ENCODE peak calls at places on chromosomes 4 and X, in nine cellular contexts. One of them, this sample, is unnamed.

GRCh38 chr4:3747582-3747906 is 18.6 kb upstream of the ADRA2C start:
- DNase-seq in breast epithelium: no peak
- DNase-seq in AG04450: no peak
- DNase-seq in omental fat pad: no peak
- DNase-seq in choroid plexus epithelial cell: peak; percentile 6
- DNase-seq in foreskin fibroblast: peak; percentile 20
- DNase-seq in AG09319: no peak
- DNase-seq in bronchial epithelial cell: no peak
- DNase-seq in CD8-positive, alpha-beta T cell: no peak
- DNase-seq in this sample: no peak

GRCh38 chr4:186592450-186592849 is 37.1 kb upstream of the MTNR1A start:
- DNase-seq in breast epithelium: no peak
- DNase-seq in AG04450: no peak
- DNase-seq in omental fat pad: no peak
- DNase-seq in choroid plexus epithelial cell: no peak
- DNase-seq in foreskin fibroblast: no peak
- DNase-seq in AG09319: no peak
- DNase-seq in bronchial epithelial cell: no peak
- DNase-seq in CD8-positive, alpha-beta T cell: no peak
- DNase-seq in this sample: no peak

GRCh38 chr4:110371016-110371795 is 104.7 kb upstream of the ENPEP start:
- DNase-seq in breast epithelium: no peak
- DNase-seq in AG04450: no peak
- DNase-seq in omental fat pad: no peak
- DNase-seq in choroid plexus epithelial cell: peak; percentile 35
- DNase-seq in foreskin fibroblast: no peak
- DNase-seq in AG09319: no peak
- DNase-seq in bronchial epithelial cell: no peak
- DNase-seq in CD8-positive, alpha-beta T cell: no peak
- DNase-seq in this sample: no peak

GRCh38 chrX:73401591-73402266 is 45.1 kb upstream of the CDX4 start:
- DNase-seq in breast epithelium: no peak
- DNase-seq in AG04450: no peak
- DNase-seq in omental fat pad: no peak
- DNase-seq in choroid plexus epithelial cell: no peak
- DNase-seq in foreskin fibroblast: no peak
- DNase-seq in AG09319: no peak
- DNase-seq in bronchial epithelial cell: no peak
- DNase-seq in CD8-positive, alpha-beta T cell: no peak
- DNase-seq in this sample: no peak

GRCh38 chr4:48742412-48742811 is 37.7 kb downstream of the FRYL start:
- DNase-seq in breast epithelium: no peak
- DNase-seq in AG04450: no peak
- DNase-seq in omental fat pad: no peak
- DNase-seq in choroid plexus epithelial cell: peak; percentile 13
- DNase-seq in foreskin fibroblast: peak; percentile 20
- DNase-seq in AG09319: no peak
- DNase-seq in bronchial epithelial cell: peak; percentile 53
- DNase-seq in CD8-positive, alpha-beta T cell: no peak
- DNase-seq in this sample: no peak

GRCh38 chr4:61173799-61174198 is 26.3 kb upstream of the ADGRL3 start:
- DNase-seq in breast epithelium: no peak
- DNase-seq in AG04450: no peak
- DNase-seq in omental fat pad: no peak
- DNase-seq in choroid plexus epithelial cell: peak; percentile 34
- DNase-seq in foreskin fibroblast: no peak
- DNase-seq in AG09319: no peak
- DNase-seq in bronchial epithelial cell: peak; percentile 58
- DNase-seq in CD8-positive, alpha-beta T cell: no peak
- DNase-seq in this sample: no peak

GRCh38 chr4:80362578-80363181 is 27.1 kb downstream of the CFAP299 start:
- DNase-seq in breast epithelium: no peak
- DNase-seq in AG04450: no peak
- DNase-seq in omental fat pad: no peak
- DNase-seq in choroid plexus epithelial cell: peak; percentile 64
- DNase-seq in foreskin fibroblast: peak; percentile 56
- DNase-seq in AG09319: no peak
- DNase-seq in bronchial epithelial cell: peak; percentile 35
- DNase-seq in CD8-positive, alpha-beta T cell: peak; percentile 49
- DNase-seq in this sample: no peak

GRCh38 chr4:180060159-180060889 is 2182.9 kb upstream of the TENM3 start:
- DNase-seq in breast epithelium: no peak
- DNase-seq in AG04450: no peak
- DNase-seq in omental fat pad: no peak
- DNase-seq in choroid plexus epithelial cell: peak; percentile 12
- DNase-seq in foreskin fibroblast: peak; percentile 0
- DNase-seq in AG09319: no peak
- DNase-seq in bronchial epithelial cell: peak; percentile 23
- DNase-seq in CD8-positive, alpha-beta T cell: no peak
- DNase-seq in this sample: no peak

GRCh38 chr4:101191302-101192098 is 155.8 kb downstream of the PPP3CA start:
- DNase-seq in breast epithelium: peak; percentile 56
- DNase-seq in AG04450: peak; percentile 36
- DNase-seq in omental fat pad: peak; percentile 28
- DNase-seq in choroid plexus epithelial cell: peak; percentile 87
- DNase-seq in foreskin fibroblast: peak; percentile 87
- DNase-seq in AG09319: peak; percentile 82
- DNase-seq in bronchial epithelial cell: no peak
- DNase-seq in CD8-positive, alpha-beta T cell: no peak
- DNase-seq in this sample: peak; percentile 97

GRCh38 chr4:2245787-2246275 is 3.9 kb upstream of the HAUS3 start:
- DNase-seq in breast epithelium: no peak
- DNase-seq in AG04450: no peak
- DNase-seq in omental fat pad: no peak
- DNase-seq in choroid plexus epithelial cell: no peak
- DNase-seq in foreskin fibroblast: no peak
- DNase-seq in AG09319: no peak
- DNase-seq in bronchial epithelial cell: no peak
- DNase-seq in CD8-positive, alpha-beta T cell: no peak
- DNase-seq in this sample: no peak

GRCh38 chr4:2241003-2241402 is 918 bp downstream of the HAUS3 start:
- DNase-seq in breast epithelium: no peak
- DNase-seq in AG04450: no peak
- DNase-seq in omental fat pad: no peak
- DNase-seq in choroid plexus epithelial cell: no peak
- DNase-seq in foreskin fibroblast: no peak
- DNase-seq in AG09319: no peak
- DNase-seq in bronchial epithelial cell: no peak
- DNase-seq in CD8-positive, alpha-beta T cell: no peak
- DNase-seq in this sample: no peak

GRCh38 chr4:2243682-2244380 is 1.9 kb upstream of the HAUS3 start:
- DNase-seq in breast epithelium: no peak
- DNase-seq in AG04450: no peak
- DNase-seq in omental fat pad: no peak
- DNase-seq in choroid plexus epithelial cell: peak; percentile 58
- DNase-seq in foreskin fibroblast: peak; percentile 70
- DNase-seq in AG09319: no peak
- DNase-seq in bronchial epithelial cell: peak; percentile 34
- DNase-seq in CD8-positive, alpha-beta T cell: no peak
- DNase-seq in this sample: peak; percentile 73

GRCh38 chr4:2244947-2245786 is 3.2 kb upstream of the HAUS3 start:
- DNase-seq in breast epithelium: no peak
- DNase-seq in AG04450: no peak
- DNase-seq in omental fat pad: peak; percentile 20
- DNase-seq in choroid plexus epithelial cell: no peak
- DNase-seq in foreskin fibroblast: no peak
- DNase-seq in AG09319: no peak
- DNase-seq in bronchial epithelial cell: peak; percentile 17
- DNase-seq in CD8-positive, alpha-beta T cell: no peak
- DNase-seq in this sample: no peak

DNA sequence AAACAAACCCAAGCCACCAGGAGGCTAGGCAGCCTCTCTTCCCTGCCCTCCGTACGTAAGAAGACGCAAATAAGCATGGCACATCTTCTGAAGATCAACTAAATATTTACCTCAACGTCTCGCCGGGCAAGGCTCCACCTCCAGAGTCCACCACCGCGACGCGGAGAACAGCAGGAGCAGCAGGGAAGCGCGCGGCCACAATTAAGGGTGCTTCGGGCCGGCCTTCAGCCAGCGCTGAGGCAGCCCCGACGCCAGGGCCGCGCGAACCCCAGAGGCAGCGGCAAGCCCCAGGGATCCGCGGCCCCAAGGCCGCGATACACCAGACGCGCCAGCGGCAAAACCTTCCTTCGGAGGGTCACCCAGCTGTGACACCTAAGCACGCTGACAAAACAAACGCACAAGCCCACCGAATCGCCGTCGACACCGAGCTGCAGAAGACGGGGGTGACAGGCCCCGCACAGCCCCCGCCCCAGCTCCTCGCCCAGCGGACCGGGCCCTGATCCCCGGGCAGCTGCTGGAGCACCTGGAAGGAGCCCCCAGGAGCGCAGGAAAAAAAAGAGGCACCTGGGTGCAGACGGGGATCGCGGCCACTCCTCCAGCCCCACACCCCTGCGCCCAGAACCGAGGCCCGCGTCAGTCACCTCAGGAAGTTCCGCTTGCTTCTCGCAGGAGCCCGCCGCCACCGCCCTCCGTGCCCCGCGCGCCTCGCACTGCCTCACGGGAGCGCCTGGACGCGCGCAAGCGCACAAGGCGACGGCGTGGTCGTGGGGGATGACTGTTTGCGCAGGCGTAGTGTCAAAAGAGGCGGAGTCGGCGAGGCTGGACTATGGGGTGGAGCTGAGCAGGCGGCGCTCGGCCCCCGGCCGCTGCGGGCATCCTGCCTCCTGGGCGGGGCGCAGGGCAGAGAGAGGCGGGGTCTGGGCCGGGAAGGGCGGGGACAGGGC is at the start of the genes HAUS3 and POLN:
- DNase-seq in breast epithelium: peak; percentile 98
- DNase-seq in AG04450: peak; percentile 94
- DNase-seq in omental fat pad: peak; percentile 90
- DNase-seq in choroid plexus epithelial cell: peak; percentile 98
- DNase-seq in foreskin fibroblast: peak; percentile 99
- DNase-seq in AG09319: peak; percentile 93
- DNase-seq in bronchial epithelial cell: peak; percentile 90
- DNase-seq in CD8-positive, alpha-beta T cell: peak; percentile 98
- DNase-seq in this sample: peak; percentile 98
- TF ChIP-seq CTCF in breast epithelium: no peak
- TF ChIP-seq CTCF in AG04450: no peak
- TF ChIP-seq CTCF in omental fat pad: no peak
- TF ChIP-seq CTCF in choroid plexus epithelial cell: no peak
- TF ChIP-seq CTCF in foreskin fibroblast: no peak
- TF ChIP-seq CTCF in AG09319: no peak
- TF ChIP-seq CTCF in bronchial epithelial cell: no peak
- TF ChIP-seq CTCF in CD8-positive, alpha-beta T cell: no peak
- TF ChIP-seq CTCF in this sample: peak; percentile 2

DNA sequence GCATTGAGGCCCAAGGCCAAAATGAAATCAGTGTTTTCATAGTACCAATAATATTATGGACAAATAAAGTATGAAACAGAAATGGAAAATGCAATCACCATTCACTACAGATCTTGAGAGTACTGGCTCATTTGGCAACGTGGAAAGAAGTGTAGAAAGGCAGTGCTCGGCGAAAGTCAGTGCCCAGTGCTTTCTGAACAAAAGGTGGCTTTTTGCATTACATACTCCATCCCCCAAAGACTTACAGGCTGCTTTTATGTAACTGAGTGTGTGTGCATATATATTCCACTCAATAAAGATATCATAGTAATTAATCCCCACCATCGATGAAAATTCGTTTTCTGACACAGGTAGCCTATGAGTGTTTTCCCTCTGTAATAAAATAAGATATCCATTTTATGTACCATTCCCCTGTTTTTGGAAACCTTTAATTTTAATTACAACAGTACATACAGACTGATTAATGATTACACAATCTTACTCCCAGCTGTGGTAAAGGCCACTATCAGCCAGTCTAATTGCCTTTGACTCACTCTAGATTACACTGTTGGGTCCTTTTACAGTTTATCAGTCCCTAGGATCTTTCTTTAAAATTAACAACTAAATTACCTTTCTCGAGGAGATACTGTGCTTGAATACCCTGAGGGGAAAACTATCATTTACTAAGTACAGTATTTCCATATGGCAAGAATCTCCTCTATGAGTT is 65.9 kb downstream of the MAD2L1 start:
- DNase-seq in breast epithelium: no peak
- DNase-seq in AG04450: no peak
- DNase-seq in omental fat pad: no peak
- DNase-seq in choroid plexus epithelial cell: no peak
- DNase-seq in foreskin fibroblast: no peak
- DNase-seq in AG09319: no peak
- DNase-seq in bronchial epithelial cell: no peak
- DNase-seq in CD8-positive, alpha-beta T cell: no peak
- DNase-seq in this sample: no peak
- TF ChIP-seq CTCF in breast epithelium: no peak
- TF ChIP-seq CTCF in AG04450: no peak
- TF ChIP-seq CTCF in omental fat pad: no peak
- TF ChIP-seq CTCF in choroid plexus epithelial cell: no peak
- TF ChIP-seq CTCF in foreskin fibroblast: no peak
- TF ChIP-seq CTCF in AG09319: no peak
- TF ChIP-seq CTCF in bronchial epithelial cell: no peak
- TF ChIP-seq CTCF in CD8-positive, alpha-beta T cell: no peak
- TF ChIP-seq CTCF in this sample: no peak

GRCh38 chrX:85851418-85851817 is 195.9 kb downstream of the CHM start:
- DNase-seq in breast epithelium: no peak
- DNase-seq in AG04450: no peak
- DNase-seq in omental fat pad: no peak
- DNase-seq in choroid plexus epithelial cell: peak; percentile 34
- DNase-seq in foreskin fibroblast: peak; percentile 5
- DNase-seq in AG09319: no peak
- DNase-seq in bronchial epithelial cell: peak; percentile 15
- DNase-seq in CD8-positive, alpha-beta T cell: no peak
- DNase-seq in this sample: peak; percentile 47
- TF ChIP-seq CTCF in breast epithelium: no peak
- TF ChIP-seq CTCF in AG04450: no peak
- TF ChIP-seq CTCF in omental fat pad: no peak
- TF ChIP-seq CTCF in choroid plexus epithelial cell: peak; percentile 69
- TF ChIP-seq CTCF in foreskin fibroblast: peak; percentile 48
- TF ChIP-seq CTCF in AG09319: peak; percentile 26
- TF ChIP-seq CTCF in bronchial epithelial cell: peak; percentile 52
- TF ChIP-seq CTCF in CD8-positive, alpha-beta T cell: no peak
- TF ChIP-seq CTCF in this sample: no peak

GRCh38 chr4:97548186-97548585 is 595.1 kb downstream of the STPG2 start:
- DNase-seq in breast epithelium: no peak
- DNase-seq in AG04450: no peak
- DNase-seq in omental fat pad: no peak
- DNase-seq in choroid plexus epithelial cell: no peak
- DNase-seq in foreskin fibroblast: no peak
- DNase-seq in AG09319: no peak
- DNase-seq in bronchial epithelial cell: no peak
- DNase-seq in CD8-positive, alpha-beta T cell: no peak
- DNase-seq in this sample: no peak

DNA sequence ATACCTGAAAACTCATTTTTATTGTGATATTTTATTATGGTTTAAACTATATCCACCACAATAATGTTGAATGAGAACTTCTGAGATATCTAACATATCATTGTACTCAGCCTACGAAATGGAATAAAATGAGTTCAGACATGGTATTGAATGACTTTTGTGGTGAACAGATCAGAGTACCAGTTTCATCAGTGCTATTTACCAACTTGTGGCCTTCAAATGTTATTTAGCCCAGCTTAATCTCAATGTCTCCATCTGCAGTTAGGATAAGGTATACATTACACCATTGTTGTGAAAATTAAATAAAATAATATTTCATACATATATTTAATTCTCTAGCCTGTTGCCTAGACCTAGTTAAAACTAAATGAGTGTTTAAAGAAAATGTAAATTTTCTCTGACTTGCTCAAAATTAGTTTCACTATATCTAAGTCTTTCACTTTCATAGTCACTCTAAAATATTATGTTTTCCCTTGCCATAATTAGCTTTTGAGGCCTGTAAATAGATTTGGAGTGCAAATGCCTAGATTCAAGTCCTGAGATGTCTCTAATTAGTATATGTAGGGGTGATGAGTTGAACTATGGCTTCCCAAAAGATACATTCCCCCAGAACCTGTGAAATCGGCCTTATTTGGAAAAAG is 594.2 kb downstream of the STPG2 start:
- DNase-seq in breast epithelium: no peak
- DNase-seq in AG04450: no peak
- DNase-seq in omental fat pad: no peak
- DNase-seq in choroid plexus epithelial cell: peak; percentile 30
- DNase-seq in foreskin fibroblast: no peak
- DNase-seq in AG09319: no peak
- DNase-seq in bronchial epithelial cell: peak; percentile 13
- DNase-seq in CD8-positive, alpha-beta T cell: no peak
- DNase-seq in this sample: no peak
- TF ChIP-seq CTCF in breast epithelium: no peak
- TF ChIP-seq CTCF in AG04450: no peak
- TF ChIP-seq CTCF in omental fat pad: no peak
- TF ChIP-seq CTCF in choroid plexus epithelial cell: peak; percentile 43
- TF ChIP-seq CTCF in foreskin fibroblast: no peak
- TF ChIP-seq CTCF in AG09319: no peak
- TF ChIP-seq CTCF in bronchial epithelial cell: no peak
- TF ChIP-seq CTCF in CD8-positive, alpha-beta T cell: no peak
- TF ChIP-seq CTCF in this sample: no peak